ENCODE peak calls at places on chromosome 7, in four cellular contexts. One of them, this sample, is unnamed. For H3K27me3, the result is how much of the 10 kb centered on the place peaks cover.

GRCh38 chr7:115124409-115124939 is 202.6 kb downstream of the MDFIC start:
- DNase-seq in cardiac muscle cell: peak
- DNase-seq in endodermal cell: no peak
- DNase-seq in K562: no peak
- DNase-seq in this sample: no peak

GRCh38 chr7:95723583-95724180 is 48.7 kb upstream of the DYNC1I1 start:
- DNase-seq in K562: peak
- DNase-seq in cardiac muscle cell: peak
- DNase-seq in endodermal cell: peak
- DNase-seq in this sample: no peak

GRCh38 chr7:135335628-135336139 is 102.0 kb downstream of the STRA8 start:
- DNase-seq in endodermal cell: peak
- DNase-seq in K562: peak
- DNase-seq in cardiac muscle cell: peak
- DNase-seq in this sample: no peak

GRCh38 chr7:5636446-5636835 is 145.0 kb downstream of the RNF216 start:
- DNase-seq in cardiac muscle cell: peak
- DNase-seq in K562: no peak
- DNase-seq in endodermal cell: no peak
- DNase-seq in this sample: no peak

GRCh38 chr7:134462337-134462925 is 3.5 kb upstream of the AKR1B1 start:
- DNase-seq in K562: no peak
- DNase-seq in endodermal cell: no peak
- DNase-seq in cardiac muscle cell: peak
- DNase-seq in this sample: no peak

GRCh38 chr7:37409456-37409855 is 39.2 kb downstream of the ELMO1 start:
- DNase-seq in cardiac muscle cell: no peak
- DNase-seq in K562: no peak
- DNase-seq in endodermal cell: no peak
- DNase-seq in this sample: no peak

GRCh38 chr7:94064541-94065191 is 60.5 kb upstream of the BET1 start:
- DNase-seq in cardiac muscle cell: peak
- DNase-seq in K562: peak
- DNase-seq in endodermal cell: no peak
- DNase-seq in this sample: no peak

GRCh38 chr7:68800316-68800715 is 798.0 kb upstream of the AUTS2 start:
- DNase-seq in cardiac muscle cell: no peak
- DNase-seq in K562: no peak
- DNase-seq in endodermal cell: no peak
- DNase-seq in this sample: no peak

GRCh38 chr7:84204655-84205054 is 10.1 kb upstream of the SEMA3A start:
- DNase-seq in cardiac muscle cell: peak
- DNase-seq in K562: no peak
- DNase-seq in endodermal cell: no peak
- DNase-seq in this sample: no peak

GRCh38 chr7:123096976-123097375 is 101.5 kb upstream of the TAS2R16 start:
- DNase-seq in endodermal cell: no peak
- DNase-seq in K562: no peak
- DNase-seq in cardiac muscle cell: no peak
- DNase-seq in this sample: no peak

GRCh38 chr7:114047889-114048288 is 129.1 kb upstream of the PPP1R3A start:
- DNase-seq in cardiac muscle cell: peak
- DNase-seq in endodermal cell: no peak
- DNase-seq in K562: no peak
- DNase-seq in this sample: no peak

GRCh38 chr7:34282271-34282670 is 375.7 kb upstream of the NPSR1 start:
- DNase-seq in K562: no peak
- DNase-seq in cardiac muscle cell: peak
- DNase-seq in endodermal cell: no peak
- DNase-seq in this sample: no peak

GRCh38 chr7:32115831-32116230 is 45.6 kb upstream of the PDE1C start:
- DNase-seq in K562: no peak
- DNase-seq in endodermal cell: no peak
- DNase-seq in cardiac muscle cell: no peak
- DNase-seq in this sample: no peak

GRCh38 chr7:61111-61510 is 131.3 kb upstream of the FAM20C start:
- DNase-seq in K562: no peak
- DNase-seq in endodermal cell: no peak
- DNase-seq in cardiac muscle cell: no peak
- DNase-seq in this sample: no peak

DNA sequence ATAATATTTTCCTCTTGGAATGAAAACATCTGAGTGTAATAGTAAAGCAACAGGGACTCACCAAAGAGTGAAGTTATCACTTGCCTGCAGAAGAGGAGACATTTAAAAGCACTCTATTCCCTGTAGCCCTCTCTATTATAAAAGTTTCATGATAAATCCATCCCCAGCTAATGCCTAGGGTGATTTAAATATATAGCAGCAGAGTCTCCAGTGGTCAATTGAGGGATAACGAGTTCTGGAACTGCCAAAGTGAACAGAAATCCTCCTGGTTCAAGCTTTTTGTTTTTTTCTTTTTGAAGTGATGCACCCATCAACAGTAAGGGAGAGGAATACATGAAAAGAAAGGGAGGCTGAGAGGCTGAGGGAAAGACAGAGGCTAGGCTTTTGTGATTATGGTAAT is 87.3 kb downstream of the EVX1 start:
- DNase-seq in cardiac muscle cell: no peak
- DNase-seq in endodermal cell: no peak
- DNase-seq in K562: no peak
- DNase-seq in this sample: no peak
- TF ChIP-seq CTCF in cardiac muscle cell: peak
- TF ChIP-seq CTCF in endodermal cell: peak
- TF ChIP-seq CTCF in K562: no peak
- TF ChIP-seq CTCF in this sample: no peak

GRCh38 chr7:157336383-157337315 is at the start of gene DNAJB6:
- DNase-seq in K562: peak
- DNase-seq in endodermal cell: peak
- DNase-seq in cardiac muscle cell: peak
- DNase-seq in this sample: peak

GRCh38 chr7:157335991-157336382 is 817 bp upstream of the DNAJB6 start:
- DNase-seq in cardiac muscle cell: no peak
- DNase-seq in K562: no peak
- DNase-seq in endodermal cell: peak
- DNase-seq in this sample: no peak

GRCh38 chr7:157335256-157335655 is 1.5 kb upstream of the DNAJB6 start:
- DNase-seq in cardiac muscle cell: no peak
- DNase-seq in K562: no peak
- DNase-seq in endodermal cell: no peak
- DNase-seq in this sample: no peak

GRCh38 chr7:157337316-157338149 is 729 bp downstream of the DNAJB6 start:
- DNase-seq in cardiac muscle cell: peak
- DNase-seq in K562: peak
- DNase-seq in endodermal cell: peak
- DNase-seq in this sample: no peak

GRCh38 chr7:157339777-157340677 is 3.2 kb downstream of the DNAJB6 start:
- DNase-seq in endodermal cell: peak
- DNase-seq in K562: peak
- DNase-seq in cardiac muscle cell: peak
- DNase-seq in this sample: peak
- H3K27me3 ChIP-seq in endodermal cell: under half
- H3K27me3 ChIP-seq in K562: under half
- H3K27me3 ChIP-seq in cardiac muscle cell: under half
- H3K27me3 ChIP-seq in this sample: under half

DNA sequence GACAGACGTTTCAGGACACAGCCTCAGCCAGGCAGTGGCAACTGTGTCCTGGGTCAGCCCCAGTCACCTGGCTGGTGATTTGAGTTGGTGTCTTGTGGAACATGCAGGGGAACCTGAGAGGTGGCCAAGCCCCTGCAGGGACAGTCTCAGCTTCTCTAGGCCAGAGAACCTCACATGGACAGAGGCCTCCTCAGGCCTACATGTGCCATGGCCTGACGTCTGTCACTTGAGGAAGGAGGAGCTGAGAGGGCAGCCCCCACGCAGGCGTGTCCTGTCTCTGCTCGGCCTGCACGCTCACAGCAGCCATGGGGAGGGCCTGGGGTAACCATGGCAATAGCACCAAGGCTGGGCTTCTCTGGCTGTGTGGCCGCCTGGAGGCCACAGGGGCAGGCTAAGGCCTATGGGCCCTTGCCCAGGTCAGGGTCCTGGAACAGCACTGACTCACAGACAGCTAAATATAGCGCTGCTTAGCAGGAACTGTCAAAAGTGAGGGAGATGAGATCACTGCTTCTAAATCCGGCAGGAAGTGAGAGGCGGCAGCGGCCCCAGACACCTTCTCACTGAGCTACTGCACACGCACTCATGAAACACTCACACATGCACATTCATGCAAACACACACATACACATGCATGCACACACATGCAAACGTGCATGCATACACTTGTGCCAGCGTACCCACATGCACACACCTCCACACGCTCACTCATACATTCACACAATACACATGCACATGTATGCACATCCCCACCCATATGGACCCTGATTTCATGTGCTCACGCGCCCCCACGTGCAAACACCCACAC is 57.0 kb downstream of the YKT6 start:
- DNase-seq in endodermal cell: no peak
- DNase-seq in K562: peak
- DNase-seq in cardiac muscle cell: peak
- DNase-seq in this sample: peak
- TF ChIP-seq CTCF in endodermal cell: no peak
- TF ChIP-seq CTCF in K562: peak
- TF ChIP-seq CTCF in cardiac muscle cell: no peak
- TF ChIP-seq CTCF in this sample: no peak

GRCh38 chr7:50366311-50366710 is 61.8 kb downstream of the IKZF1 start:
- DNase-seq in endodermal cell: no peak
- DNase-seq in cardiac muscle cell: no peak
- DNase-seq in K562: no peak
- DNase-seq in this sample: no peak

GRCh38 chr7:50369408-50370026 is 65.0 kb downstream of the IKZF1 start:
- DNase-seq in K562: peak
- DNase-seq in cardiac muscle cell: peak
- DNase-seq in endodermal cell: peak
- DNase-seq in this sample: no peak

GRCh38 chr7:50367098-50367497 is 62.6 kb downstream of the IKZF1 start:
- DNase-seq in K562: no peak
- DNase-seq in endodermal cell: no peak
- DNase-seq in cardiac muscle cell: no peak
- DNase-seq in this sample: no peak

GRCh38 chr7:50368366-50368765 is 63.9 kb downstream of the IKZF1 start:
- DNase-seq in K562: no peak
- DNase-seq in endodermal cell: no peak
- DNase-seq in cardiac muscle cell: no peak
- DNase-seq in this sample: no peak

DNA sequence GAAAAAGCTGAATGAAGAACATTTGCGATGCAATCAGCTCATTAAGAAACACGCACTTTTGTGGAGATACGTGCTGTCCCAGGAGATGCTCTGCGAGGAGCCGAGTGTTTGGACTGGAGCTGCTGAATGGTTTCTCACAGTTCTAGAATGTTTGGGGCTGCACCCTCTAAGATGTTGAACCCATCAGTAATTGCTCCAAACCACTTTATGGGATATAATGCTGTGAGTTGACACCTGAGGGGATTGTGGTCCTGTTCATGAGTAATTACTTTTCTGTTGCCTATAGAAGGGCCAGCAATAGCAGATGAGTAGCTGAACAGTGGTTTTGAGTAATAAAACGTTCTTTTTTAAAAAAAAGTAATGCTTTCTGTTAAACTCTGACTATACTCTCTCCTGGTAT is 63.1 kb downstream of the IKZF1 start:
- DNase-seq in K562: no peak
- DNase-seq in cardiac muscle cell: no peak
- DNase-seq in endodermal cell: no peak
- DNase-seq in this sample: no peak
- H3K27me3 ChIP-seq in K562: under half
- H3K27me3 ChIP-seq in cardiac muscle cell: under half
- H3K27me3 ChIP-seq in endodermal cell: under half
- H3K27me3 ChIP-seq in this sample: under half

GRCh38 chr7:138784692-138785091 is 13.1 kb upstream of the TMEM213 start:
- DNase-seq in cardiac muscle cell: peak
- DNase-seq in K562: no peak
- DNase-seq in endodermal cell: no peak
- DNase-seq in this sample: no peak

GRCh38 chr7:138781004-138781403 is 16.8 kb upstream of the TMEM213 start:
- DNase-seq in endodermal cell: no peak
- DNase-seq in K562: no peak
- DNase-seq in cardiac muscle cell: no peak
- DNase-seq in this sample: no peak

DNA sequence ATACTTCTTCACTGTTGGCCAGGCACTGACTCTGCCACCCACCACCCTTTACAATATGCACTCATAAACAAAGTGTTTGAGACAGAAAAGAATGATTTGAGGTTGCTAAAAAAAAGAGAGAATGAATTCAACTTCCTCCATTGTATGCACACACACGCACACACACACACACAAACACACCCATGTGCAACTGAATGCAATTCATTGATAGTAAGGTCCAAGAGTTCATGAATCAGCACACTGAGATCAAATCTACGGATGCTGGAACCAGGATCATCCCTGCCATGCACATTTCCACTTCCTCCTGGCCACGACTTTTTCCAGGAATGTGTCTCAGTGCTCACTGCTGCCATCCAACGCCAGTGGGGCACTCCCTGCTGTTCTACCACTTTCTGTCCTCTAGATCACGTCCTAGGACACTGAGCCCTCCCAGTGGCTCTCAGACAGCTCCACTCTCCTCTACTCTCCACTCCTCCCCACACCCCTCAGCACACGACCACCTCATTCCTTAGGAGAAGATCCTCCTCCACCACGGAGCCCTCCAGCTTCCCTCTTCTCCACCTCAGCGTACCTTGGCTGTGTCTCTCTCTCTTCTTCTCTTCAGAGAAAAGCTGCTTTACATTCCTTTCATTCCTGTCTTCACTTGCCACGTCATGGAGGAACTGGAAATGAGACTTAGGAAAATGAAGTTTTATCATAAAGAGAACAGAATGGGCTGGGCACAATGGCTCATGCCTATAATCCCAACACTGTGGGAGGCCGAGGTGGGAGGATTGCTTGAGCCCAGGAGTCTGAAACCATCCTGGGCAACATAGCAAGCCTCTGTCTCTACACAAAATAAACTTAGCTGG is 12.0 kb upstream of the TMEM213 start:
- DNase-seq in endodermal cell: no peak
- DNase-seq in K562: no peak
- DNase-seq in cardiac muscle cell: peak
- DNase-seq in this sample: no peak
- TF ChIP-seq CTCF in endodermal cell: no peak
- TF ChIP-seq CTCF in K562: no peak
- TF ChIP-seq CTCF in cardiac muscle cell: no peak
- TF ChIP-seq CTCF in this sample: no peak

GRCh38 chr7:20795361-20795760 is 8.7 kb upstream of the SP8 start:
- DNase-seq in cardiac muscle cell: no peak
- DNase-seq in K562: no peak
- DNase-seq in endodermal cell: peak
- DNase-seq in this sample: no peak

GRCh38 chr7:20794676-20795075 is 8.0 kb upstream of the SP8 start:
- DNase-seq in endodermal cell: peak
- DNase-seq in K562: no peak
- DNase-seq in cardiac muscle cell: no peak
- DNase-seq in this sample: no peak

GRCh38 chr7:20791523-20791879 is 4.8 kb upstream of the SP8 start:
- DNase-seq in cardiac muscle cell: no peak
- DNase-seq in endodermal cell: no peak
- DNase-seq in K562: no peak
- DNase-seq in this sample: no peak

GRCh38 chr7:20793686-20794394 is 7.2 kb upstream of the SP8 start:
- DNase-seq in endodermal cell: peak
- DNase-seq in cardiac muscle cell: no peak
- DNase-seq in K562: peak
- DNase-seq in this sample: no peak

GRCh38 chr7:20793258-20793657 is 6.6 kb upstream of the SP8 start:
- DNase-seq in endodermal cell: peak
- DNase-seq in cardiac muscle cell: no peak
- DNase-seq in K562: no peak
- DNase-seq in this sample: no peak
- H3K27me3 ChIP-seq in endodermal cell: half or more
- H3K27me3 ChIP-seq in cardiac muscle cell: half or more
- H3K27me3 ChIP-seq in K562: under half
- H3K27me3 ChIP-seq in this sample: half or more